ENCODE peak calls at places on chromosomes 6 and 20, in seven cellular contexts. O is prostate gland, K is GM23338, N is HepG2, J is K562, V is sigmoid colon, I is SK-N-SH. T is an unnamed sample.

GRCh38 chr6:73640179-73640750 is 13.5 kb downstream of the SLC17A5 start:
- DNase-seq in O (no peak), N (no peak), J (no peak), V (no peak), I (no peak), K (no peak), T (no peak)

GRCh38 chr6:170082067-170082466 is 208.8 kb downstream of the DLL1 start:
- DNase-seq in J (no peak), N (no peak), K (no peak), V (no peak), O (no peak), I (no peak), T (peak)

GRCh38 chr20:22827916-22828315 is 207.2 kb upstream of the SSTR4 start:
- DNase-seq in I (no peak), O (no peak), N (no peak), V (no peak), K (no peak), J (peak), T (no peak)

GRCh38 chr6:55047433-55048044 is 126.8 kb upstream of the HCRTR2 start:
- DNase-seq in N (no peak), J (no peak), I (no peak), O (no peak), V (no peak), K (no peak), T (no peak)

GRCh38 chr20:54167909-54168872 is 5.6 kb downstream of the CYP24A1 start:
- DNase-seq in J (no peak), K (no peak), O (no peak), I (no peak), N (peak), V (no peak), T (no peak)

GRCh38 chr6:41937881-41938574 is 3.6 kb downstream of the CCND3 start:
- DNase-seq in K (no peak), J (no peak), O (no peak), N (no peak), V (no peak), I (no peak), T (no peak)

GRCh38 chr6:155495011-155495768 is 39.6 kb upstream of the NOX3 start:
- DNase-seq in K (peak), O (no peak), J (no peak), N (peak), I (peak), V (peak), T (no peak)

GRCh38 chr6:151143337-151143736 is 96.4 kb upstream of the AKAP12 start:
- DNase-seq in J (no peak), O (no peak), N (no peak), I (no peak), K (no peak), V (no peak), T (no peak)

GRCh38 chr6:147046131-147046530 is 158.1 kb upstream of the STXBP5 start:
- DNase-seq in O (no peak), N (no peak), I (no peak), J (no peak), V (no peak), K (no peak), T (no peak)

GRCh38 chr6:169702640-169703246 is 817 bp downstream of the C6orf120 start:
- DNase-seq in K (peak), I (peak), V (no peak), N (peak), J (no peak), O (peak), T (no peak)

GRCh38 chr6:13488015-13488895 is 855 bp upstream of the GFOD1 start:
- DNase-seq in I (peak), N (no peak), V (peak), J (no peak), K (peak), O (peak), T (no peak)

GRCh38 chr6:44269168-44269920 is 906 bp upstream of the TMEM151B start:
- DNase-seq in I (no peak), O (no peak), N (no peak), V (no peak), J (no peak), K (no peak), T (no peak)

GRCh38 chr6:7112741-7113313 is 5.1 kb downstream of the RREB1 start:
- DNase-seq in N (peak), V (no peak), K (no peak), O (peak), J (no peak), I (peak), T (no peak)

GRCh38 chr6:25105070-25105925 is 169.5 kb upstream of the RIPOR2 start:
- DNase-seq in V (no peak), O (no peak), N (no peak), I (no peak), K (no peak), J (no peak), T (no peak)

GRCh38 chr20:21507275-21508229 is 6.3 kb downstream of the NKX2-2 start:
- DNase-seq in O (no peak), J (no peak), V (no peak), K (peak), N (no peak), I (peak), T (no peak)

GRCh38 chr20:39630215-39630614 is 668.1 kb downstream of the DHX35 start:
- DNase-seq in N (no peak), V (no peak), I (peak), K (no peak), J (no peak), O (no peak), T (no peak)

GRCh38 chr6:106473807-106474206 is 113.3 kb downstream of the CRYBG1 start:
- DNase-seq in O (no peak), I (no peak), K (no peak), V (no peak), J (no peak), N (no peak), T (no peak)

GRCh38 chr6:47165918-47166317 is 123.8 kb upstream of the ADGRF1 start:
- DNase-seq in O (no peak), K (no peak), N (no peak), V (no peak), J (no peak), I (no peak), T (no peak)

GRCh38 chr6:42224222-42225042 is 6.8 kb upstream of the MRPS10 start:
- DNase-seq in I (no peak), O (no peak), N (peak), J (no peak), K (no peak), V (no peak), T (no peak)

GRCh38 chr20:62822788-62823651 is 6.2 kb downstream of the COL9A3 start:
- DNase-seq in K (peak), J (peak), N (peak), I (peak), V (no peak), O (no peak), T (no peak)

GRCh38 chr6:89574860-89575561 is 63.5 kb downstream of the LYRM2 start:
- DNase-seq in K (no peak), I (no peak), N (no peak), V (no peak), O (no peak), J (no peak), T (no peak)

GRCh38 chr6:131628726-131629125 is 684 bp upstream of the MED23 start:
- DNase-seq in I (no peak), K (no peak), N (no peak), O (no peak), V (no peak), J (no peak), T (no peak)

GRCh38 chr6:160464744-160465143 is 116.6 kb downstream of the SLC22A3 start:
- DNase-seq in J (no peak), N (no peak), V (no peak), O (no peak), K (no peak), I (no peak), T (no peak)

GRCh38 chr6:156791261-156791850 is 14.2 kb downstream of the ARID1B start:
- DNase-seq in I (peak), N (peak), O (no peak), K (peak), J (peak), V (no peak), T (no peak)

GRCh38 chr20:8205996-8206395 is 73.9 kb downstream of the PLCB1 start:
- DNase-seq in O (no peak), I (no peak), K (no peak), N (peak), J (no peak), V (no peak), T (no peak)

GRCh38 chr20:51906694-51907093 is 104.4 kb upstream of the SALL4 start:
- DNase-seq in V (no peak), K (no peak), J (no peak), N (peak), O (no peak), I (no peak), T (no peak)

GRCh38 chr20:4227085-4227821 is 211.9 kb upstream of the RNF24 start:
- DNase-seq in N (peak), J (peak), K (peak), I (no peak), O (no peak), V (no peak), T (no peak)

GRCh38 chr20:3842332-3842930 is 4.2 kb upstream of the MAVS start:
- DNase-seq in O (no peak), N (no peak), I (no peak), K (no peak), V (no peak), J (no peak), T (no peak)

GRCh38 chr20:3250091-3250504 is 11.1 kb upstream of the SLC4A11 start:
- DNase-seq in N (peak), I (no peak), V (no peak), K (peak), J (peak), O (no peak), T (no peak)

GRCh38 chr6:47733879-47734558 is 35.6 kb downstream of the ADGRF4 start:
- DNase-seq in V (no peak), N (peak), K (peak), I (peak), O (peak), J (no peak), T (no peak)

GRCh38 chr20:59850018-59850641 is 83.3 kb downstream of the SYCP2 start:
- DNase-seq in O (no peak), V (no peak), J (peak), K (peak), I (no peak), N (peak), T (no peak)

GRCh38 chr20:17807670-17808069 is 107.9 kb downstream of the BANF2 start:
- DNase-seq in I (no peak), K (peak), V (no peak), J (no peak), O (no peak), N (peak), T (no peak)

GRCh38 chr6:170438402-170438753 is 114.7 kb downstream of the PSMB1 start:
- DNase-seq in O (peak), J (peak), V (peak), K (peak), N (peak), I (peak), T (peak)

GRCh38 chr6:34325618-34326017 is 66.9 kb downstream of the NUDT3 start:
- DNase-seq in I (no peak), V (no peak), O (no peak), N (no peak), K (no peak), J (no peak), T (no peak)

GRCh38 chr6:159941286-159942113 is 27.4 kb upstream of the IGF2R start:
- DNase-seq in J (peak), N (peak), I (peak), K (peak), V (no peak), O (no peak), T (no peak)

GRCh38 chr20:37226889-37227288 is 34.7 kb downstream of the GHRH start:
- DNase-seq in V (peak), J (no peak), K (no peak), I (no peak), N (no peak), O (no peak), T (peak)

GRCh38 chr6:130752292-130752691 is 74.9 kb upstream of the SMLR1 start:
- DNase-seq in I (no peak), J (no peak), V (no peak), O (no peak), N (no peak), K (no peak), T (no peak)

GRCh38 chr6:44563397-44563796 is 175.9 kb downstream of the CDC5L start:
- DNase-seq in O (peak), V (no peak), K (peak), J (no peak), N (peak), I (no peak), T (no peak)

GRCh38 chr6:166957087-166957804 is 896 bp upstream of the RNASET2 start:
- DNase-seq in N (peak), O (peak), J (peak), K (peak), V (peak), I (peak), T (no peak)

GRCh38 chr20:25077610-25078169 is 4.3 kb downstream of the VSX1 start:
- DNase-seq in N (peak), O (no peak), K (peak), J (no peak), I (peak), V (peak), T (no peak)
- H3K4me3 ChIP-seq in N (peak), O (peak), K (peak), J (no peak), I (peak), V (peak), T (peak)

GRCh38 chr20:1811621-1812498 is 83.3 kb upstream of the SIRPA start:
- DNase-seq in K (peak), J (no peak), I (no peak), O (no peak), N (peak), V (no peak), T (no peak)
- TF ChIP-seq CTCF in K (no peak), J (no peak), I (no peak), O (no peak), N (peak), V (no peak), T (no peak)

GRCh38 chr6:15296249-15296648 is 50.4 kb downstream of the JARID2 start:
- DNase-seq in V (no peak), N (no peak), O (no peak), I (no peak), K (no peak), J (no peak), T (no peak)

GRCh38 chr6:15296735-15297134 is 50.9 kb downstream of the JARID2 start:
- DNase-seq in J (no peak), V (no peak), K (no peak), N (no peak), O (no peak), I (no peak), T (no peak)

GRCh38 chr6:15301179-15302006 is 55.5 kb downstream of the JARID2 start:
- DNase-seq in J (no peak), N (no peak), K (no peak), O (no peak), I (no peak), V (no peak), T (no peak)

GRCh38 chr6:15297895-15298590 is 52.2 kb downstream of the JARID2 start:
- DNase-seq in K (no peak), I (no peak), J (no peak), O (no peak), V (no peak), N (no peak), T (no peak)

GRCh38 chr6:15299430-15300131 is 53.7 kb downstream of the JARID2 start:
- DNase-seq in I (no peak), O (no peak), V (peak), K (no peak), J (peak), N (peak), T (no peak)
- TF ChIP-seq POLR2AphosphoS5 in I (no peak), O (no peak), V (no peak), K (peak), J (peak), N (no peak), T (no peak)

GRCh38 chr6:144259988-144260387 is 25.1 kb upstream of the UTRN start:
- DNase-seq in J (no peak), K (no peak), O (no peak), I (no peak), N (no peak), V (no peak), T (no peak)
- H3K4me3 ChIP-seq in J (no peak), K (no peak), O (no peak), I (no peak), N (no peak), V (no peak), T (no peak)

GRCh38 chr20:35541783-35542662 is at the start of gene ERGIC3:
- DNase-seq in V (peak), I (peak), K (peak), O (peak), J (peak), N (peak), T (peak)
- TF ChIP-seq CTCF in V (no peak), I (no peak), K (no peak), O (no peak), J (no peak), N (peak), T (no peak)

GRCh38 chr6:92180090-92180489 is 1239.3 kb downstream of the EPHA7 start:
- DNase-seq in I (no peak), J (no peak), V (no peak), N (no peak), K (no peak), O (no peak), T (no peak)
- TF ChIP-seq POLR2AphosphoS5 in I (no peak), J (no peak), V (no peak), N (no peak), K (no peak), O (no peak), T (no peak)

GRCh38 chr6:148509789-148510581 is 167.3 kb downstream of the SASH1 start:
- DNase-seq in I (no peak), N (no peak), O (no peak), K (no peak), V (peak), J (no peak), T (peak)
- H3K4me3 ChIP-seq in I (peak), N (no peak), O (peak), K (no peak), V (peak), J (no peak), T (peak)

DNA sequence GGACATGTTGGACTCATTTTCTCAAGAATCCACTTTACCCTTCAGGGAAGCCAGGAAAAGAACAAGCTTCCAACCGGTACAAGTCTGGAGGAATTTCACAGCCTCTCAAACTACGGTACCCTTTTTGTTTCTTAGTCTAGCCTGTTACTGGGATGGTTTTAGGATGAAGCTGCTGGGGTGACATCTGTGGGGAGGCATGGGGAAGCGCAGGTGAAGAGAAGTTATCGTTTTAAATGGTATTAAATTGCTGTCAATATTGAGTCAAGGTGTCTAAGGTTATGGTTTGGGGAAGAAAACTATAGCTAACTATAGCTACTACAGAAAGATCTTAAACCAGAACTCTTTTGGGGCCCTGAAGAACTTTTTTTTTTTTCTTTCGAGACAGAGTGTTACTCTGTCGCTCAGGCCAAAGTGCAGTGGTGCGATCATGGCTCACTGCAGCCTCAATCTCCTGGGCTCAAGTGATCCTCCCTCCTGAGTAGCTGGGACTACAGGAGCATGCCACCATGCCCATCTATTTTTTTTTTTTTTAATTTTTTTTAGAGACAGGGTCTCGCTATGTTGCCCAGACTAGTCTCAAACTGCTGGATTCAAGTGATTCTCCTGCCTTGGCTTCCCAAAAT is 128.7 kb downstream of the RIN2 start:
- DNase-seq in O (no peak), V (no peak), N (no peak), I (no peak), K (peak), J (no peak), T (no peak)
- TF ChIP-seq CTCF in O (no peak), V (no peak), N (no peak), I (peak), K (no peak), J (no peak), T (no peak)